ENCODE peak calls at places on chromosomes 12 and 14, in five cellular contexts. X, F, V, H and U are unnamed samples. For H3K4me1, the result is how much of the 10 kb centered on the place peaks cover.

GRCh38 chr14:58752782-58753181 is 115.0 kb downstream of the DACT1 start:
- DNase-seq in H (peak), V (peak), X (peak), F (no peak), U (peak)

GRCh38 chr12:54140958-54141388 is 47.8 kb downstream of the SMUG1 start:
- DNase-seq in H (no peak), V (peak), X (no peak), F (no peak), U (no peak)

GRCh38 chr12:102350070-102350469 is 130.3 kb downstream of the IGF1 start:
- DNase-seq in V (no peak), X (no peak), H (no peak), F (peak), U (no peak)

GRCh38 chr12:62827855-62828254 is 107.1 kb downstream of the PPM1H start:
- DNase-seq in V (no peak), X (no peak), H (no peak), F (no peak), U (no peak)

GRCh38 chr12:125057708-125058107 is 7.5 kb upstream of the AACS start:
- DNase-seq in X (peak), F (no peak), H (no peak), V (no peak), U (no peak)

GRCh38 chr12:106179086-106179485 is 40.3 kb upstream of the NUAK1 start:
- DNase-seq in X (no peak), V (peak), H (no peak), F (no peak), U (no peak)

GRCh38 chr12:131894313-131894860 is at the start of gene ULK1:
- DNase-seq in F (peak), X (peak), H (peak), V (peak), U (peak)

GRCh38 chr14:66087231-66087630 is 398.9 kb upstream of the CCDC196 start:
- DNase-seq in F (no peak), V (no peak), X (no peak), H (no peak), U (no peak)

GRCh38 chr12:19482551-19483109 is 43.3 kb downstream of the AEBP2 start:
- DNase-seq in X (peak), V (peak), H (no peak), F (no peak), U (no peak)

GRCh38 chr12:6667559-6668210 is 4.8 kb upstream of the ING4 start:
- DNase-seq in V (no peak), X (no peak), H (no peak), F (no peak), U (no peak)

GRCh38 chr12:14654416-14654815 is 42.0 kb downstream of the GUCY2C start:
- DNase-seq in F (no peak), X (no peak), H (no peak), V (no peak), U (no peak)

GRCh38 chr14:28307506-28307905 is 459.1 kb upstream of the FOXG1 start:
- DNase-seq in V (no peak), F (no peak), H (no peak), X (no peak), U (no peak)

GRCh38 chr14:56549721-56550120 is 29.9 kb upstream of the TMEM260 start:
- DNase-seq in H (no peak), F (no peak), V (no peak), X (no peak), U (no peak)

GRCh38 chr12:114817491-114818440 is 133.8 kb upstream of the TBX3 start:
- DNase-seq in V (peak), F (no peak), X (no peak), H (no peak), U (no peak)

GRCh38 chr12:23356927-23357708 is 592.4 kb downstream of the SOX5 start:
- DNase-seq in H (no peak), X (no peak), V (no peak), F (no peak), U (no peak)

GRCh38 chr14:91882776-91883175 is 15.4 kb upstream of the TC2N start:
- DNase-seq in F (no peak), H (no peak), V (no peak), X (no peak), U (no peak)

GRCh38 chr14:32217301-32217700 is 14.2 kb upstream of the RNU6-8 start:
- DNase-seq in H (no peak), F (no peak), V (no peak), X (no peak), U (no peak)

GRCh38 chr14:45177081-45177480 is 41.4 kb downstream of the FANCM start:
- DNase-seq in F (no peak), H (no peak), X (no peak), V (no peak), U (no peak)

GRCh38 chr12:52186135-52186840 is 5.5 kb downstream of the KRT80 start:
- DNase-seq in V (no peak), X (no peak), H (no peak), F (no peak), U (no peak)

GRCh38 chr12:117279606-117280005 is 81.8 kb downstream of the NOS1 start:
- DNase-seq in V (no peak), H (no peak), X (no peak), F (no peak), U (no peak)

GRCh38 chr12:53770281-53770680 is 18.5 kb upstream of the CISTR start:
- DNase-seq in H (no peak), V (no peak), F (no peak), X (no peak), U (no peak)

GRCh38 chr14:95255487-95255886 is 64.2 kb downstream of the CLMN start:
- DNase-seq in F (no peak), H (peak), X (no peak), V (no peak), U (peak)

GRCh38 chr12:44582521-44582920 is 293.6 kb downstream of the NELL2 start:
- DNase-seq in H (no peak), X (no peak), V (no peak), F (no peak), U (no peak)

DNA sequence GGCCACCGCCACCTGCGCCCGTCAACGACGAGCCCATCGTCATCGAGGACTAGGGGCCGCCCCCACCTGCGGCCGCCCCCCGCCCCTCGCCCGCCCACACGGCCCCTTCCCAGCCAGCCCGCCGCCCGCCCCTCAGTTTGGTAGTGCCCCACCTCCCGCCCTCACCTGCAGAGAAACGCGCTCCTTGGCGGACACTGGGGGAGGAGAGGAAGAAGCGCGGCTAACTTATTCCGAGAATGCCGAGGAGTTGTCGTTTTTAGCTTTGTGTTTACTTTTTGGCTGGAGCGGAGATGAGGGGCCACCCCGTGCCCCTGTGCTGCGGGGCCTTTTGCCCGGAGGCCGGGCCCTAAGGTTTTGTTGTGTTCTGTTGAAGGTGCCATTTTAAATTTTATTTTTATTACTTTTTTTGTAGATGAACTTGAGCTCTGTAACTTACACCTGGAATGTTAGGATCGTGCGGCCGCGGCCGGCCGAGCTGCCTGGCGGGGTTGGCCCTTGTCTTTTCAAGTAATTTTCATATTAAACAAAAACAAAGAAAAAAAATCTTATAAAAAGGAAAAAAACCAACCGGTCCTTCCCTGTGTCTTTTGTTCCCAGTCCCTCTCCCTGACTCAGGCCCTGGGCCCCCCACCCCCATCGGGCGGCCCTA is 4.3 kb upstream of the CRIP2 start:
- DNase-seq in H (no peak), X (no peak), V (no peak), F (no peak), U (no peak)
- H3K4me1 ChIP-seq in H (half or more), X (under half), V (under half), F (half or more), U (under half)

GRCh38 chr12:68806488-68807237 is 1.3 kb upstream of the MDM2 start:
- DNase-seq in X (no peak), H (no peak), V (no peak), F (no peak), U (no peak)
- H3K4me3 ChIP-seq in X (no peak), H (peak), V (no peak), F (peak), U (peak)

GRCh38 chr14:73715707-73716106 is 1.5 kb upstream of the PNMA1 start:
- DNase-seq in V (no peak), H (no peak), F (no peak), X (no peak), U (no peak)

GRCh38 chr14:73712540-73713141 is 1.5 kb downstream of the PNMA1 start:
- DNase-seq in H (no peak), X (peak), F (no peak), V (peak), U (no peak)

GRCh38 chr14:73713804-73714655 is at the start of gene PNMA1:
- DNase-seq in F (no peak), X (peak), V (peak), H (peak), U (peak)

GRCh38 chr14:73713206-73713803 is 879 bp downstream of the PNMA1 start:
- DNase-seq in H (no peak), V (no peak), F (no peak), X (no peak), U (no peak)

GRCh38 chr14:73714656-73715081 is 485 bp upstream of the PNMA1 start:
- DNase-seq in X (no peak), H (no peak), V (peak), F (no peak), U (no peak)
- H3K27ac ChIP-seq in X (no peak), H (peak), V (peak), F (peak), U (no peak)

GRCh38 chr12:43015090-43015737 is 425.7 kb upstream of the PRICKLE1 start:
- DNase-seq in V (no peak), H (no peak), F (no peak), X (no peak), U (no peak)
- H3K4me1 ChIP-seq in V (under half), H (under half), F (under half), X (under half), U (under half)

GRCh38 chr14:89040080-89040437 is 215.6 kb downstream of the TTC8 start:
- DNase-seq in V (no peak), H (no peak), F (peak), X (no peak), U (no peak)
- H3K4me3 ChIP-seq in V (no peak), H (peak), F (peak), X (no peak), U (no peak)

DNA sequence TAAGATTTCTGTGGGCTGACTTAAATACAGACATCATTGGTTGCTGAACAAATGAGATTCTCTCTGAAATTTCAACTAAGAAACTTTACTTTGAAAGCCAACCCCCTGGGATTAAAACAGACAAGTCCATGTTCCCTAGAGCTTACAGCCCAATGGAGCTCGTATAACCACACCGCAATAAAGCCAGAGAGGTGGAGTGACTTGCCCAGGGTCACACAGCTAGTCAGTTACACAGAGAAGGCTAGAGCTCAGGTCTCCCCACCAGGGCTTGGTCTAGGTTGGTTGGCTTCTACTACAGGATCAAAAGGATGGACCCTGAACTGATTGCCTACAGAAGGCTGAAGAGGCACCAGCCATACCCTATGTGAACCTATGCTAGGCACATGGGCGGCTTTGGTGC is 8.9 kb upstream of the LTBP2 start:
- DNase-seq in V (no peak), H (no peak), F (no peak), X (no peak), U (no peak)
- H3K27ac ChIP-seq in V (peak), H (no peak), F (peak), X (no peak), U (no peak)